ENCODE peak calls at places on chromosomes 13 and 19, in eight cellular contexts. M, S, Q, Z, U, J, C and E are unnamed samples.
A peak's percentile ranks its signal among the peaks of the same experiment; 100 is the strongest.

GRCh38 chr13:98548230-98548629 is 28.7 kb downstream of the STK24 start:
- DNase-seq in M (no peak), S (peak; percentile 66), Q (no peak), Z (no peak), U (no peak), J (no peak), C (no peak), E (no peak)

GRCh38 chr13:48112896-48113525 is 18.1 kb upstream of the MED4 start:
- DNase-seq in M (no peak), S (peak; percentile 67), Q (no peak), Z (no peak), U (no peak), J (no peak), C (no peak), E (no peak)

GRCh38 chr19:36973021-36973843 is 57.1 kb downstream of the ZNF568 start:
- DNase-seq in M (peak; percentile 87), S (peak; percentile 51), Q (no peak), Z (peak; percentile 81), U (peak; percentile 86), J (peak; percentile 85), C (no peak), E (peak; percentile 38)

GRCh38 chr19:50333737-50334617 is 4.8 kb upstream of the KCNC3 start:
- DNase-seq in M (peak; percentile 79), S (peak; percentile 16), Q (peak; percentile 86), Z (peak; percentile 55), U (no peak), J (no peak), C (no peak), E (no peak)

GRCh38 chr19:52190679-52191293 is 934 bp downstream of the PPP2R1A start:
- DNase-seq in M (peak; percentile 58), S (peak; percentile 50), Q (peak; percentile 38), Z (peak; percentile 38), U (peak; percentile 28), J (peak; percentile 18), C (peak; percentile 50), E (no peak)

GRCh38 chr19:40754611-40755247 is 3.7 kb downstream of the SNRPA start:
- DNase-seq in M (peak; percentile 30), S (peak; percentile 28), Q (no peak), Z (peak; percentile 55), U (peak; percentile 51), J (no peak), C (peak; percentile 55), E (no peak)

GRCh38 chr19:3565177-3565576 is 7.6 kb upstream of the HMG20B start:
- DNase-seq in M (no peak), S (peak; percentile 99), Q (no peak), Z (no peak), U (no peak), J (no peak), C (peak; percentile 33), E (peak; percentile 41)

GRCh38 chr19:9205506-9206113 is 13.8 kb downstream of the OR7D4 start:
- DNase-seq in M (peak; percentile 77), S (peak; percentile 69), Q (peak; percentile 82), Z (peak; percentile 60), U (peak; percentile 73), J (peak; percentile 31), C (peak; percentile 72), E (no peak)

GRCh38 chr19:31499826-31500539 is 150.7 kb upstream of the TSHZ3 start:
- DNase-seq in M (no peak), S (no peak), Q (no peak), Z (no peak), U (no peak), J (no peak), C (no peak), E (no peak)

GRCh38 chr19:15926484-15926883 is 7.8 kb downstream of the CYP4F11 start:
- DNase-seq in M (no peak), S (no peak), Q (no peak), Z (no peak), U (peak; percentile 25), J (no peak), C (no peak), E (no peak)

GRCh38 chr13:106109391-106109791 is 426.1 kb downstream of the EFNB2 start:
- DNase-seq in M (no peak), S (no peak), Q (no peak), Z (no peak), U (no peak), J (no peak), C (no peak), E (no peak)

GRCh38 chr19:57267294-57267693 is 13.0 kb upstream of the ZNF460 start:
- DNase-seq in M (no peak), S (peak; percentile 58), Q (no peak), Z (no peak), U (no peak), J (no peak), C (no peak), E (peak; percentile 45)

GRCh38 chr19:34324320-34324719 is 40.7 kb upstream of the GPI start:
- DNase-seq in M (no peak), S (no peak), Q (no peak), Z (no peak), U (no peak), J (no peak), C (no peak), E (no peak)

GRCh38 chr13:41139296-41139966 is 6.8 kb upstream of the KBTBD6 start:
- DNase-seq in M (no peak), S (peak; percentile 65), Q (no peak), Z (peak; percentile 45), U (no peak), J (no peak), C (no peak), E (no peak)

GRCh38 chr19:35106291-35106583 is 9.4 kb upstream of the FXYD3 start:
- DNase-seq in M (no peak), S (no peak), Q (no peak), Z (no peak), U (no peak), J (peak; percentile 46), C (no peak), E (no peak)

GRCh38 chr13:24500977-24501376 is 11.6 kb downstream of the PARP4 start:
- DNase-seq in M (peak; percentile 81), S (peak; percentile 79), Q (no peak), Z (peak; percentile 82), U (no peak), J (no peak), C (peak; percentile 14), E (no peak)

GRCh38 chr13:114049626-114050101 is 75.8 kb upstream of the C13orf46 start:
- DNase-seq in M (no peak), S (no peak), Q (no peak), Z (no peak), U (no peak), J (no peak), C (no peak), E (no peak)

GRCh38 chr19:50198431-50199253 is 4.8 kb upstream of the MYH14 start:
- DNase-seq in M (no peak), S (no peak), Q (no peak), Z (no peak), U (no peak), J (peak; percentile 5), C (no peak), E (no peak)

GRCh38 chr19:42846597-42846996 is 32.9 kb downstream of the PSG1 start:
- DNase-seq in M (no peak), S (peak; percentile 69), Q (no peak), Z (peak; percentile 34), U (no peak), J (no peak), C (no peak), E (no peak)

GRCh38 chr19:55609326-55609725 is 3.9 kb downstream of the ZNF865 start:
- DNase-seq in M (no peak), S (no peak), Q (no peak), Z (no peak), U (no peak), J (no peak), C (no peak), E (no peak)

GRCh38 chr13:66558511-66558910 is 671.6 kb downstream of the PCDH9 start:
- DNase-seq in M (peak; percentile 18), S (no peak), Q (peak; percentile 33), Z (no peak), U (no peak), J (no peak), C (no peak), E (no peak)

GRCh38 chr13:90416519-90416918 is 931.0 kb upstream of the MIR17HG start:
- DNase-seq in M (peak; percentile 69), S (peak; percentile 60), Q (no peak), Z (no peak), U (peak; percentile 20), J (no peak), C (no peak), E (peak; percentile 14)

GRCh38 chr19:41951686-41952172 is 7.4 kb downstream of the RABAC1 start:
- DNase-seq in M (peak; percentile 74), S (peak; percentile 71), Q (peak; percentile 85), Z (peak; percentile 73), U (peak; percentile 70), J (peak; percentile 66), C (peak; percentile 54), E (no peak)

GRCh38 chr19:5358173-5358800 is 17.7 kb upstream of the PTPRS start:
- DNase-seq in M (no peak), S (peak; percentile 42), Q (peak; percentile 62), Z (no peak), U (no peak), J (no peak), C (peak; percentile 19), E (no peak)

GRCh38 chr13:20923272-20923671 is 20.7 kb upstream of the XPO4 start:
- DNase-seq in M (no peak), S (no peak), Q (no peak), Z (no peak), U (no peak), J (no peak), C (no peak), E (no peak)

GRCh38 chr19:33506498-33506897 is 15.1 kb downstream of the PEPD start:
- DNase-seq in M (no peak), S (no peak), Q (no peak), Z (no peak), U (no peak), J (no peak), C (no peak), E (no peak)

GRCh38 chr13:50668044-50668443 is 175.4 kb downstream of the DLEU7 start:
- DNase-seq in M (no peak), S (no peak), Q (no peak), Z (no peak), U (no peak), J (no peak), C (no peak), E (no peak)

GRCh38 chr19:19211499-19212432 is at the start of gene NCAN:
- DNase-seq in M (no peak), S (no peak), Q (peak; percentile 90), Z (no peak), U (no peak), J (peak; percentile 6), C (no peak), E (no peak)